ENCODE peak calls at places on chromosome 16, in six cellular contexts. Z is HCT116, S is H1, T is K562, E is HepG2, Y is GM12878. X is an unnamed sample.

GRCh38 chr16:66273036-66273435 is 93.5 kb upstream of the CDH5 start:
- DNase-seq in Z (no peak), S (no peak), T (no peak), E (no peak), Y (no peak), X (no peak)

GRCh38 chr16:11972128-11972527 is 4.4 kb upstream of the SNX29 start:
- DNase-seq in Z (no peak), S (no peak), T (no peak), E (peak; percentile 72), Y (no peak), X (no peak)

GRCh38 chr16:79618041-79618711 is 17.6 kb upstream of the MAF start:
- DNase-seq in Z (no peak), S (no peak), T (no peak), E (no peak), Y (no peak), X (no peak)

GRCh38 chr16:49015189-49015540 is 266.5 kb downstream of the CBLN1 start:
- DNase-seq in Z (no peak), S (no peak), T (no peak), E (no peak), Y (no peak), X (no peak)

GRCh38 chr16:47604306-47604705 is 143.2 kb downstream of the PHKB start:
- DNase-seq in Z (no peak), S (no peak), T (no peak), E (no peak), Y (no peak), X (no peak)

GRCh38 chr16:78663690-78664089 is 564.2 kb downstream of the WWOX start:
- DNase-seq in Z (no peak), S (no peak), T (no peak), E (no peak), Y (no peak), X (no peak)

GRCh38 chr16:56212144-56212543 is 20.9 kb downstream of the GNAO1 start:
- DNase-seq in Z (no peak), S (no peak), T (no peak), E (no peak), Y (no peak), X (no peak)

GRCh38 chr16:5042574-5043171 is 8.9 kb upstream of the NAGPA start:
- DNase-seq in Z (peak; percentile 27), S (no peak), T (no peak), E (peak; percentile 73), Y (no peak), X (no peak)

DNA sequence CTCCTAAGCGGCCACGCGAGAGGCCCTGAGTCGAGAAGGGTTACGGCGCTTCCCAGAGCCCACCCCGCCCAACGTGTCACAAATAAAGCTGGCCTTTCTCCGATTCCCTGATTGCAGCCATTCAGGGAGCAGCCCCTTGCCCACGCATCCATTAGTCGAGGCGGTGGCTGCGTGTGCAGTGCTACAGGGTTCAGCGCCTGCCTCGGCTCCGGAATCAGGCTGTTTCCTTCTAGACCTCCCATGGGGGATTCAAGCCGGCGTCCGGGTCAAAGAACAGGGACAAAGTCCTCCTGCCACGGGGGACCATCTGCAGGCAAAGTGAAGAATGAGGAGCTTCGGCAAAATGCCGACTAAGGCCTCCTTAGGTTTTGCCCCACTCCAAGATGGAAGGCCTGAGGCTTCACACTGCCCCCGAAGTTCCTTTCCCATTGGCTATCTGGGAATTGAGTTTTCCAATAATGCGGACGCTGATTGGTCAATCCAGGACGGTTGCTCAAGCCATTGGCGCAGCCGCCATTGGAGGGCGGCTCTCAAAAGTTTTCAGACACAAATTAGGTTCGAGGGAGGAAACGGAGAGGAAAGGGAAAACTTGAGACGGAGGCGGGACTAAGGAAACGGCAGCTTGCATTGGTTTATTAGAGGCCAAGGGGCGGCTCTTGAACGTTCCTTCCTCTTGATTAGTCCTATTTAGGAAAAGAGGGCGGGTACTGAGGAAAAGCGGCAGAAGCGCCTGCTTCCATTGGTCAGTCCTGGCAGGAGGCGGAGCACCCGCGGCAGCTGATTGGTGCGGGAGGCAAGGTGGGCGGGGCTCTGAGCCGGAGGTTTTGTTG is 430 bp upstream of the KATNB1 start:
- DNase-seq in Z (peak; percentile 100), S (peak; percentile 99), T (peak; percentile 98), E (peak; percentile 100), Y (peak; percentile 99), X (peak; percentile 100)
- TF ChIP-seq POLR2A in Z (peak; percentile 35), S (peak; percentile 82), T (peak; percentile 86), E (peak; percentile 89), Y (peak; percentile 75), X (peak; percentile 58)

DNA sequence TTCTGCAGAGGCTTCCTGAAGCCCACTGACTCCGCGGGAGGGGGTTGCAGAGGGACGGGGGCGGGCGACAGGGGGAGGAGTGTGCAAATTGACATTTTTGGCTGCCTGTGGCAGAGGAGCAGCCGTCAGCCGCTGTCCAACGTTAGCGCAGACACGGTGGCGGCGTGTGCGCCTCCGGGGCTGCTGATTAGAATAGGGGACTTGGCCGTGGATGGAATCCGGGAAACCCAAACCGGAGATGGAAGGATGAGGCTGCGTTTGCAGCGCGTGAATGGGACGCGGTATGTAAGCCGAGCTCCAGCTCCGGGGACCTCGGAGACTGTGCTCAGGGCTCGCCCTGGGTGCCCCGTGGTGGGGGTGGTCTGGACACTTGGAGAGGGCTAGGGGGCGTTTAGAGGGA is 849.0 kb upstream of the RBFOX1 start:
- DNase-seq in Z (no peak), S (no peak), T (no peak), E (no peak), Y (no peak), X (no peak)
- TF ChIP-seq EZH2 in Z (no peak), S (no peak), T (no peak), E (no peak), Y (no peak), X (no peak)

GRCh38 chr16:16864536-16864935 is 485.6 kb downstream of the NPIPA7 start:
- DNase-seq in Z (no peak), S (no peak), T (no peak), E (no peak), Y (no peak), X (no peak)
- TF ChIP-seq POLR2A in Z (no peak), S (no peak), T (no peak), E (no peak), Y (no peak), X (no peak)

GRCh38 chr16:86505899-86506864 is 4.1 kb upstream of the FOXF1 start:
- DNase-seq in Z (no peak), S (no peak), T (no peak), E (no peak), Y (no peak), X (no peak)

GRCh38 chr16:86507173-86508027 is 2.9 kb upstream of the FOXF1 start:
- DNase-seq in Z (no peak), S (no peak), T (no peak), E (no peak), Y (no peak), X (no peak)

GRCh38 chr16:86508947-86509758 is 1.2 kb upstream of the FOXF1 start:
- DNase-seq in Z (peak; percentile 32), S (no peak), T (no peak), E (no peak), Y (no peak), X (peak; percentile 70)

GRCh38 chr16:86509759-86510464 is 415 bp upstream of the FOXF1 start:
- DNase-seq in Z (no peak), S (no peak), T (no peak), E (no peak), Y (no peak), X (peak; percentile 62)

DNA sequence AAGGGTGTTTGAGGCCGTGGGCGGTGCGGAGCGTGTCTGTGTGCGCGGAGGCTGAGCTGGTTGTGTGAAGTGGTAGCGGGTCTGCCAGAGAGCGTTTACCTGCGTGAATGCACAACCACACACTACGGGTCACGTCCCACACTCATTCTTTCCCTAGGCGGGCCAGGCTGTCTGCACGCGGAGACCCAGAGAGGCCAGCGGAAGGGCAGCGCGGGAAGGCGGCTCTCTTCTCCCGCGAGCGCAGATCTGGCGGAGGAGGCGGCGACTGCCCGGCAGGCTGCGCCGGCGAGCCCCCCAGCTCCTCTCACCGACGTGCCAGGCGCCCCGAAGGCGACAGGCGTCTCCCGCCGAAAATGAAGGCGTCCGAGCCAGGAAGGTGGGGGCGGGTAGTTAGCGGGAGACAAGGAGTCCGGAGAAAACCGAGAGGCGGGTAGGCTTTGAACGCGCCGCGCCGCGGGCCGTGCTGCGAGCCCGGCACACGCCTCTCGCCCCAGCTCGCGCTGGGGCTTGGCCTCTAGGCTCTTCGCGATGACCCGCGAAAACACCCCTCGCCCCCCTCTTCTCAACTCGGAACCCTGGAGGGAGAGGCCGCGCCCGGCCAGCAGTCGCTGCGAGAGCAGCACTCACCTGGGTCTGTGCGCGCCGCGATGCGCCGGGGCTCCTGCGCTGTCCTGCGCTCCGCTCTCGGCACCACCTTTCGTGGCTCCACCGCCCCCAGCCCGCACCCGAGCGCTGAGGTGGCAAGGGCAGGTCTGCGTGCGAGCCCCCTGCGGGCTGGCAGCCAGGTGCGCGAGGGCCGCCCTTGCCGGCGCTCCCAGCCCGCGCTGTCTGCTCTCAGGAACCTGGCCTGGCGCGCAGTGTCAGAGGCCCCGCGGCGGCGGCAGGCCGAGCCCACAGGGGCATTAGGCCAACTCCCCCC is 2.0 kb upstream of the FOXF1 start:
- DNase-seq in Z (no peak), S (no peak), T (no peak), E (no peak), Y (no peak), X (no peak)
- TF ChIP-seq EZH2 in Z (no peak), S (peak; percentile 90), T (no peak), E (no peak), Y (no peak), X (peak; percentile 96)

GRCh38 chr16:30876867-30877266 is 17.0 kb downstream of the BCL7C start:
- DNase-seq in Z (no peak), S (no peak), T (peak; percentile 41), E (peak; percentile 62), Y (no peak), X (no peak)

GRCh38 chr16:30874821-30875717 is 18.8 kb downstream of the BCL7C start:
- DNase-seq in Z (peak; percentile 74), S (no peak), T (peak; percentile 88), E (peak; percentile 91), Y (peak; percentile 64), X (peak; percentile 91)

GRCh38 chr16:30870904-30871303 is 23.0 kb downstream of the BCL7C start:
- DNase-seq in Z (no peak), S (no peak), T (no peak), E (no peak), Y (no peak), X (no peak)

GRCh38 chr16:30874244-30874820 is 19.5 kb downstream of the BCL7C start:
- DNase-seq in Z (no peak), S (no peak), T (no peak), E (no peak), Y (no peak), X (no peak)

GRCh38 chr16:30875881-30876791 is 17.7 kb downstream of the BCL7C start:
- DNase-seq in Z (no peak), S (no peak), T (no peak), E (no peak), Y (peak; percentile 67), X (no peak)
- TF ChIP-seq POLR2A in Z (no peak), S (no peak), T (no peak), E (no peak), Y (peak; percentile 67), X (no peak)

GRCh38 chr16:51153275-51153991 is 2.4 kb upstream of the SALL1 start:
- DNase-seq in Z (no peak), S (no peak), T (no peak), E (no peak), Y (no peak), X (no peak)

GRCh38 chr16:51152691-51153261 is 1.7 kb upstream of the SALL1 start:
- DNase-seq in Z (no peak), S (no peak), T (no peak), E (no peak), Y (no peak), X (no peak)

GRCh38 chr16:51150894-51151320 is at the start of gene SALL1:
- DNase-seq in Z (no peak), S (no peak), T (no peak), E (no peak), Y (no peak), X (no peak)

GRCh38 chr16:51151435-51151950 is 423 bp upstream of the SALL1 start:
- DNase-seq in Z (no peak), S (no peak), T (no peak), E (peak; percentile 86), Y (no peak), X (no peak)

GRCh38 chr16:51151951-51152663 is 1.0 kb upstream of the SALL1 start:
- DNase-seq in Z (no peak), S (peak; percentile 77), T (no peak), E (peak; percentile 79), Y (no peak), X (no peak)
- TF ChIP-seq EZH2 in Z (no peak), S (no peak), T (no peak), E (no peak), Y (no peak), X (peak; percentile 66)

X was measured in endothelial cell of umbilical vein.